ENCODE peak calls at places on chromosomes 4 and X, in ten cellular contexts. O is RPMI8226, C is islet precursor cell, F is omental fat pad, D is fibroblast of lung, A is AG10803, V is RWPE1, T is cardiac muscle cell, N is T-helper 2 cell, X is T follicular helper cell. S is an unnamed sample.

GRCh38 chr4:146029147-146029546 is 90.5 kb upstream of the ZNF827 start:
- DNase-seq in C (no peak), O (no peak), A (peak), X (no peak), V (no peak), F (no peak), T (no peak), D (no peak), N (no peak), S (no peak)

GRCh38 chrX:31123335-31123734 is 51.5 kb upstream of the FTHL17 start:
- DNase-seq in V (no peak), C (no peak), T (no peak), D (no peak), O (no peak), N (no peak), F (no peak), A (no peak), X (no peak), S (no peak)

GRCh38 chr4:42412251-42412650 is 15.0 kb downstream of the SHISA3 start:
- DNase-seq in A (peak), C (no peak), F (no peak), N (no peak), D (peak), T (no peak), X (no peak), V (peak), O (no peak), S (no peak)

GRCh38 chr4:88359558-88359957 is 19.1 kb upstream of the HERC6 start:
- DNase-seq in C (no peak), F (no peak), O (peak), A (no peak), N (no peak), X (no peak), V (no peak), D (no peak), T (no peak), S (no peak)

GRCh38 chr4:186441502-186441901 is 113.9 kb downstream of the MTNR1A start:
- DNase-seq in F (no peak), C (no peak), O (no peak), D (no peak), V (no peak), A (no peak), T (no peak), X (no peak), N (no peak), S (no peak)

GRCh38 chrX:69119122-69119521 is 46.1 kb downstream of the PJA1 start:
- DNase-seq in C (no peak), A (no peak), N (no peak), O (no peak), D (no peak), F (no peak), V (no peak), T (no peak), X (no peak), S (no peak)

GRCh38 chrX:130482871-130483270 is 81.1 kb downstream of the RBMX2 start:
- DNase-seq in F (no peak), D (no peak), O (no peak), A (peak), V (no peak), C (no peak), N (no peak), X (no peak), T (no peak), S (no peak)

GRCh38 chr4:36523182-36523581 is 241.8 kb downstream of the DTHD1 start:
- DNase-seq in D (no peak), F (no peak), X (no peak), T (no peak), V (no peak), C (no peak), A (no peak), O (no peak), N (no peak), S (no peak)

GRCh38 chr4:161828061-161828460 is 335.7 kb downstream of the FSTL5 start:
- DNase-seq in X (no peak), T (no peak), D (no peak), V (no peak), A (peak), F (no peak), N (no peak), O (no peak), C (no peak), S (no peak)

GRCh38 chr4:48012819-48013218 is 3.7 kb downstream of the CNGA1 start:
- DNase-seq in C (no peak), A (no peak), N (no peak), D (no peak), T (no peak), O (no peak), V (no peak), X (no peak), F (no peak), S (no peak)

GRCh38 chrX:13125188-13125587 is 80.8 kb upstream of the FAM9C start:
- DNase-seq in F (no peak), O (no peak), N (no peak), D (no peak), V (no peak), X (no peak), C (no peak), A (no peak), T (no peak), S (no peak)

GRCh38 chr4:186144596-186145569 is 40.4 kb downstream of the FAM149A start:
- DNase-seq in O (no peak), A (peak), V (peak), X (no peak), T (peak), C (peak), F (no peak), D (peak), N (no peak), S (no peak)

GRCh38 chrX:129655547-129656248 is 942 bp upstream of the APLN start:
- DNase-seq in N (no peak), F (no peak), X (no peak), A (no peak), O (peak), D (no peak), V (no peak), T (peak), C (peak), S (no peak)

GRCh38 chr4:13329963-13330362 is 154.2 kb downstream of the RAB28 start:
- DNase-seq in F (no peak), N (no peak), T (no peak), D (peak), X (no peak), O (no peak), V (peak), C (no peak), A (peak), S (no peak)

GRCh38 chr4:71107732-71108131 is 114.3 kb downstream of the DCK start:
- DNase-seq in C (no peak), N (peak), F (no peak), V (no peak), O (no peak), X (no peak), A (no peak), D (no peak), T (no peak), S (no peak)

GRCh38 chr4:1418494-1419285 is 12.4 kb upstream of the NKX1-1 start:
- DNase-seq in A (no peak), V (no peak), D (no peak), T (no peak), O (peak), N (no peak), C (peak), F (no peak), X (no peak), S (no peak)

GRCh38 chr4:72205831-72206230 is 174.0 kb downstream of the NPFFR2 start:
- DNase-seq in N (no peak), C (peak), F (no peak), X (no peak), V (peak), O (no peak), D (no peak), T (no peak), A (no peak), S (no peak)

GRCh38 chr4:75653845-75654503 is 19.2 kb downstream of the G3BP2 start:
- DNase-seq in X (no peak), F (no peak), N (no peak), T (peak), D (peak), C (no peak), O (no peak), A (peak), V (no peak), S (no peak)

GRCh38 chr4:6710282-6710681 is 617 bp upstream of the MRFAP1L1 start:
- DNase-seq in T (peak), O (no peak), X (no peak), F (no peak), V (no peak), A (no peak), C (no peak), N (no peak), D (no peak), S (no peak)

GRCh38 chr4:48943387-48943786 is 36.8 kb upstream of the OCIAD2 start:
- DNase-seq in C (peak), X (no peak), N (no peak), A (no peak), O (no peak), D (no peak), F (no peak), V (peak), T (no peak), S (no peak)

S was measured in NCI-H1105.